ENCODE peak calls at places on chromosome 11, in six cellular contexts. D is H7, E is cortex of kidney, U is cerebellar nuclear complex, Y is fibroblast of the conjunctiva, H is endothelial cell. P is an unnamed sample.

GRCh38 chr11:35567737-35568465 is 42.5 kb upstream of the PAMR1 start:
- DNase-seq in D (no peak), E (no peak), U (no peak), Y (no peak), H (no peak), P (no peak)

GRCh38 chr11:130403301-130403804 is 25.1 kb downstream of the ADAMTS8 start:
- DNase-seq in D (peak; percentile 58), E (no peak), U (no peak), Y (peak; percentile 63), H (no peak), P (peak; percentile 90)

GRCh38 chr11:104665631-104666030 is 232.6 kb downstream of the CASP12 start:
- DNase-seq in D (no peak), E (no peak), U (no peak), Y (peak; percentile 27), H (no peak), P (peak; percentile 50)

GRCh38 chr11:19218801-19219460 is 17.1 kb upstream of the CSRP3 start:
- DNase-seq in D (peak; percentile 38), E (no peak), U (no peak), Y (no peak), H (no peak), P (no peak)

GRCh38 chr11:101860694-101861371 is 54.0 kb upstream of the CEP126 start:
- DNase-seq in D (peak; percentile 47), E (no peak), U (peak; percentile 0), Y (peak; percentile 79), H (peak; percentile 20), P (no peak)

GRCh38 chr11:12865871-12866595 is 143.1 kb upstream of the RASSF10 start:
- DNase-seq in D (no peak), E (no peak), U (peak; percentile 28), Y (no peak), H (no peak), P (no peak)

GRCh38 chr11:71304491-71304890 is 52.1 kb upstream of the SHANK2 start:
- DNase-seq in D (no peak), E (no peak), U (no peak), Y (no peak), H (no peak), P (no peak)

GRCh38 chr11:31764186-31764730 is 46.9 kb downstream of the PAX6 start:
- DNase-seq in D (no peak), E (no peak), U (peak; percentile 70), Y (no peak), H (no peak), P (no peak)

GRCh38 chr11:22640862-22641261 is 15.2 kb upstream of the FANCF start:
- DNase-seq in D (no peak), E (no peak), U (no peak), Y (no peak), H (no peak), P (no peak)

GRCh38 chr11:76614471-76615183 is 55.9 kb downstream of the LRRC32 start:
- DNase-seq in D (no peak), E (no peak), U (peak; percentile 51), Y (no peak), H (no peak), P (no peak)

GRCh38 chr11:46239801-46240061 is 37.7 kb upstream of the CREB3L1 start:
- DNase-seq in D (no peak), E (no peak), U (no peak), Y (no peak), H (no peak), P (no peak)

GRCh38 chr11:11992257-11992690 is 16.2 kb downstream of the DKK3 start:
- DNase-seq in D (no peak), E (no peak), U (no peak), Y (no peak), H (no peak), P (no peak)

GRCh38 chr11:119975561-119976152 is 162.3 kb downstream of the TRIM29 start:
- DNase-seq in D (peak; percentile 84), E (no peak), U (no peak), Y (no peak), H (no peak), P (no peak)

GRCh38 chr11:34652191-34652958 is 31.5 kb downstream of the EHF start:
- DNase-seq in D (no peak), E (no peak), U (no peak), Y (no peak), H (no peak), P (no peak)

GRCh38 chr11:60657880-60658279 is 41.5 kb upstream of the MS4A8 start:
- DNase-seq in D (no peak), E (no peak), U (no peak), Y (no peak), H (no peak), P (no peak)

GRCh38 chr11:13008625-13009475 is at the start of gene RASSF10:
- DNase-seq in D (peak; percentile 97), E (peak; percentile 57), U (no peak), Y (no peak), H (peak; percentile 83), P (no peak)

GRCh38 chr11:65591939-65592814 is 3.4 kb downstream of the KCNK7 start:
- DNase-seq in D (peak; percentile 95), E (no peak), U (no peak), Y (no peak), H (peak; percentile 58), P (no peak)

GRCh38 chr11:62130498-62131464 is 7.0 kb downstream of the INCENP start:
- DNase-seq in D (peak; percentile 37), E (no peak), U (no peak), Y (no peak), H (no peak), P (no peak)

GRCh38 chr11:70729949-70730348 is 331.6 kb downstream of the CTTN start:
- DNase-seq in D (no peak), E (no peak), U (no peak), Y (no peak), H (no peak), P (no peak)

GRCh38 chr11:119175493-119176077 is 7.1 kb downstream of the NLRX1 start:
- DNase-seq in D (no peak), E (no peak), U (no peak), Y (no peak), H (no peak), P (no peak)

GRCh38 chr11:9017773-9018172 is 14.0 kb upstream of the NRIP3 start:
- DNase-seq in D (no peak), E (no peak), U (no peak), Y (no peak), H (no peak), P (no peak)

GRCh38 chr11:72048718-72049460 is 31.5 kb downstream of the NUMA1 start:
- DNase-seq in D (no peak), E (no peak), U (no peak), Y (no peak), H (no peak), P (no peak)

GRCh38 chr11:23134627-23135026 is 274.4 kb upstream of the CCDC179 start:
- DNase-seq in D (no peak), E (no peak), U (no peak), Y (no peak), H (no peak), P (no peak)

GRCh38 chr11:117273550-117274289 is 17.4 kb upstream of the BACE1-AS start:
- DNase-seq in D (peak; percentile 57), E (no peak), U (no peak), Y (peak; percentile 78), H (no peak), P (peak; percentile 67)

GRCh38 chr11:128552783-128553661 is 34.3 kb downstream of the ETS1 start:
- DNase-seq in D (no peak), E (no peak), U (no peak), Y (no peak), H (no peak), P (no peak)

GRCh38 chr11:95592455-95592854 is 197.1 kb downstream of the FAM76B start:
- DNase-seq in D (peak; percentile 2), E (no peak), U (no peak), Y (peak; percentile 81), H (no peak), P (no peak)

GRCh38 chr11:93407777-93408401 is 77.3 kb downstream of the DEUP1 start:
- DNase-seq in D (no peak), E (no peak), U (no peak), Y (peak; percentile 9), H (no peak), P (no peak)

GRCh38 chr11:379205-380094 is 10.2 kb downstream of the B4GALNT4 start:
- DNase-seq in D (peak; percentile 67), E (no peak), U (no peak), Y (no peak), H (no peak), P (no peak)

GRCh38 chr11:36249271-36249670 is 40.0 kb downstream of the COMMD9 start:
- DNase-seq in D (no peak), E (no peak), U (no peak), Y (peak; percentile 60), H (no peak), P (peak; percentile 77)

GRCh38 chr11:62593434-62594044 is 2.2 kb upstream of the TUT1 start:
- DNase-seq in D (peak; percentile 83), E (no peak), U (no peak), Y (no peak), H (peak; percentile 81), P (peak; percentile 33)

GRCh38 chr11:63663809-63664208 is 7.4 kb downstream of the ATL3 start:
- DNase-seq in D (no peak), E (no peak), U (no peak), Y (no peak), H (no peak), P (no peak)

GRCh38 chr11:120172054-120172881 is 34.4 kb upstream of the TRIM29 start:
- DNase-seq in D (peak; percentile 89), E (no peak), U (no peak), Y (no peak), H (peak; percentile 73), P (no peak)